ENCODE peak calls at places on chromosome X, in ten cellular contexts. K is effector memory CD4-positive, alpha-beta T cell; N is IMR-90; X is HL-60; A is caudate nucleus; V is hepatocyte; Y is lung; W is fibroblast of lung; J is HCT116; C is CD4-positive, alpha-beta memory T cell. F is an unnamed sample.

GRCh38 chrX:55167124-55167523 is 53.0 kb upstream of the PAGE5 start:
- DNase-seq in K (no peak), N (no peak), X (no peak), A (no peak), V (no peak), Y (no peak), W (no peak), J (peak), C (no peak), F (no peak)

GRCh38 chrX:120125444-120125843 is 9.7 kb upstream of the RHOXF1 start:
- DNase-seq in K (no peak), N (no peak), X (no peak), A (no peak), V (no peak), Y (no peak), W (no peak), J (no peak), C (no peak), F (no peak)

GRCh38 chrX:151789179-151789800 is 54.7 kb downstream of the CNGA2 start:
- DNase-seq in K (no peak), N (peak), X (no peak), A (no peak), V (no peak), Y (no peak), W (peak), J (no peak), C (no peak), F (no peak)

GRCh38 chrX:41827886-41828285 is 95.5 kb downstream of the CASK start:
- DNase-seq in K (no peak), N (peak), X (no peak), A (no peak), V (no peak), Y (no peak), W (peak), J (no peak), C (no peak), F (no peak)

GRCh38 chrX:103913356-103914020 is 48.9 kb upstream of the TMSB15B start:
- DNase-seq in K (no peak), N (peak), X (no peak), A (no peak), V (no peak), Y (no peak), W (peak), J (no peak), C (no peak), F (no peak)

GRCh38 chrX:114152130-114152529 is 431.8 kb upstream of the HTR2C start:
- DNase-seq in K (no peak), N (no peak), X (no peak), A (no peak), V (peak), Y (no peak), W (peak), J (peak), C (no peak), F (peak)

GRCh38 chrX:69076084-69076483 is 89.2 kb downstream of the PJA1 start:
- DNase-seq in K (no peak), N (no peak), X (no peak), A (no peak), V (no peak), Y (no peak), W (no peak), J (no peak), C (no peak), F (no peak)

GRCh38 chrX:51876441-51876840 is 17.0 kb upstream of the MAGED1 start:
- DNase-seq in K (no peak), N (peak), X (no peak), A (no peak), V (no peak), Y (no peak), W (peak), J (no peak), C (no peak), F (no peak)

GRCh38 chrX:109472939-109473713 is 8.8 kb downstream of the GUCY2F start:
- DNase-seq in K (no peak), N (peak), X (peak), A (no peak), V (peak), Y (no peak), W (peak), J (peak), C (no peak), F (no peak)

GRCh38 chrX:24594531-24594930 is 52.6 kb downstream of the PCYT1B start:
- DNase-seq in K (no peak), N (no peak), X (no peak), A (no peak), V (no peak), Y (no peak), W (no peak), J (no peak), C (no peak), F (no peak)

GRCh38 chrX:82813671-82814078 is 694.4 kb upstream of the POU3F4 start:
- DNase-seq in K (no peak), N (peak), X (no peak), A (no peak), V (peak), Y (no peak), W (peak), J (peak), C (no peak), F (peak)

GRCh38 chrX:103051260-103051789 is 12.6 kb downstream of the BEX1 start:
- DNase-seq in K (no peak), N (no peak), X (no peak), A (no peak), V (no peak), Y (no peak), W (no peak), J (no peak), C (no peak), F (no peak)

GRCh38 chrX:154526901-154527675 is 11.1 kb upstream of the FAM3A start:
- DNase-seq in K (peak), N (peak), X (peak), A (peak), V (peak), Y (peak), W (peak), J (peak), C (peak), F (no peak)

DNA sequence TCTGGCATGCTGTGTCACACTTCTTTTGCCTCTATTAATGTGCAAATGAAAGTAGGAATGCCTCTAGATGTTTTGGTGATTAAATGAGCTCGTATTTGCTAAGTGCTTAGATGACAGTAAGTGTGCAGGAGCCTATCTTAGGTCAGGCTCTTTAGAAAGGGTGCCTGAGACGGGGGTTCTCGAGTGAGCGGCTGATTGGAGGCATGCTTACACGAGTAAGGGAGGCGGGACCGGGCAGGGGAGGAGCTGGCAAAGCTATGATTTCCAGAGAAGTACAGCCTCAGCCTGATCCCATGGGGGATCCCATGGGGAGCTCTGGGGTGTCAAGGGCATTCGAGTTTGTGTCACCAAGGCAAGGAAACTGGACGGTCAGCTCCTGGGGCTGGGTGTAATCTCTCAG is 44.8 kb downstream of the CLDN34 start:
- DNase-seq in K (no peak), N (no peak), X (no peak), A (no peak), V (no peak), Y (peak), W (no peak), J (no peak), C (no peak), F (no peak)
- H3K27ac ChIP-seq in K (no peak), N (no peak), X (no peak), A (no peak), V (no peak), Y (no peak), W (no peak), J (no peak), C (no peak), F (no peak)

GRCh38 chrX:15816453-15816838 is 26.2 kb downstream of the ZRSR2 start:
- DNase-seq in K (no peak), N (peak), X (no peak), A (no peak), V (no peak), Y (no peak), W (no peak), J (no peak), C (no peak), F (no peak)

GRCh38 chrX:15814811-15815210 is 24.5 kb downstream of the ZRSR2 start:
- DNase-seq in K (no peak), N (no peak), X (no peak), A (no peak), V (no peak), Y (no peak), W (no peak), J (no peak), C (no peak), F (no peak)

GRCh38 chrX:15812212-15812938 is 22.1 kb downstream of the ZRSR2 start:
- DNase-seq in K (no peak), N (no peak), X (peak), A (no peak), V (no peak), Y (no peak), W (no peak), J (no peak), C (no peak), F (no peak)

GRCh38 chrX:15816886-15817285 is 26.6 kb downstream of the ZRSR2 start:
- DNase-seq in K (peak), N (no peak), X (peak), A (no peak), V (no peak), Y (no peak), W (peak), J (no peak), C (peak), F (no peak)

GRCh38 chrX:15815779-15816452 is 25.6 kb downstream of the ZRSR2 start:
- DNase-seq in K (no peak), N (peak), X (peak), A (no peak), V (peak), Y (no peak), W (no peak), J (peak), C (peak), F (no peak)
- H3K27ac ChIP-seq in K (no peak), N (no peak), X (peak), A (no peak), V (peak), Y (no peak), W (no peak), J (no peak), C (no peak), F (no peak)

GRCh38 chrX:40543661-40544328 is 37.0 kb upstream of the ATP6AP2 start:
- DNase-seq in K (no peak), N (peak), X (no peak), A (no peak), V (peak), Y (no peak), W (peak), J (peak), C (peak), F (no peak)
- H3K27ac ChIP-seq in K (no peak), N (no peak), X (no peak), A (no peak), V (peak), Y (no peak), W (no peak), J (no peak), C (no peak), F (no peak)

GRCh38 chrX:13864264-13864663 is 47.4 kb upstream of the GPM6B start:
- DNase-seq in K (no peak), N (peak), X (no peak), A (no peak), V (no peak), Y (no peak), W (peak), J (no peak), C (no peak), F (no peak)
- H3K27ac ChIP-seq in K (no peak), N (no peak), X (no peak), A (peak), V (no peak), Y (no peak), W (no peak), J (no peak), C (no peak), F (no peak)

DNA sequence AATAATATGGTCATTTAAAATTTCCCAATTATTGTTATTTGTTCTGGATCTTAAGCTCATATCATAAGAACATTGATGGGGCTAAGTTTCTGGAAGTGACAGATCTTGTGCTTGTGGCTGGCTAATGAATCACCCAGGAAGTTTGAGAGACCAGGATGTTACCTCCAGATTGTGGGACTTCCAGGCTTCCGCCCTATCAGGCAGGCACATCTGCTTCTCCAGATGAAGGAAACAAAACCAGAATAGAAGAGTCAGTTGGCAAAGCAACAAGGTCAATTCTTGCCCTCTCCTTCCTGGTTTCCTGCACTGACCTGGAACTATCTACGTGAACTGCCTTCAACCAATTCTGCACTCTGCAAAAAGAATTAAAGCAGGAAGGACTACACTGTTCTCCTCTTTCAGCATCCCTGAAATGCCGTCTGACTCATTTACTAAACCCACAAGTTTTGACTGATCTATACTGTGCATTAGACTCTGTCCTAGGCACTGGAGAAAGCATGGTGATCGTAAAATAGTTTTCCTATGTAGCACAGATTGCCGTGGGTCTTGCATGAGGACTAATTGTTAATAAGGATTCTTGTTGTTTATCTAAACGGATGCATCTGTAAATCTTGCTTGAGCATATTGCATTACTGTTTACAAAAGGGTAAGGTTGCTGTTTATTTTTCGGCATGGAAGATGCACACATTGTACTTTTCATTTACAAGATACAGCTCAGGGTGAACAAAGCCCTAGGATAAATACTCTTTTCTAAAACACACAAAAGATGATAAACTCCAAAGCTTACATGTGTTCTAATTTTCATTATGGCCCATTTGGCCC is 74.6 kb downstream of the AMELX start:
- DNase-seq in K (no peak), N (peak), X (no peak), A (no peak), V (no peak), Y (no peak), W (peak), J (no peak), C (no peak), F (no peak)
- H3K27ac ChIP-seq in K (no peak), N (no peak), X (no peak), A (no peak), V (peak), Y (no peak), W (no peak), J (no peak), C (no peak), F (no peak)

GRCh38 chrX:44400588-44400987 is 57.1 kb upstream of the EFHC2 start:
- DNase-seq in K (no peak), N (peak), X (no peak), A (no peak), V (peak), Y (no peak), W (peak), J (peak), C (no peak), F (peak)
- H3K27ac ChIP-seq in K (no peak), N (no peak), X (no peak), A (no peak), V (no peak), Y (no peak), W (no peak), J (no peak), C (no peak), F (peak)

GRCh38 chrX:107135076-107135964 is 16.7 kb upstream of the RBM41 start:
- DNase-seq in K (no peak), N (peak), X (no peak), A (no peak), V (no peak), Y (no peak), W (peak), J (peak), C (no peak), F (no peak)
- H3K27ac ChIP-seq in K (no peak), N (no peak), X (no peak), A (no peak), V (peak), Y (no peak), W (no peak), J (peak), C (no peak), F (peak)

GRCh38 chrX:131704136-131704695 is 160.3 kb downstream of the OR13H1 start:
- DNase-seq in K (no peak), N (peak), X (peak), A (no peak), V (no peak), Y (peak), W (peak), J (no peak), C (peak), F (no peak)
- H3K27ac ChIP-seq in K (peak), N (no peak), X (peak), A (peak), V (peak), Y (no peak), W (no peak), J (no peak), C (no peak), F (no peak)

DNA sequence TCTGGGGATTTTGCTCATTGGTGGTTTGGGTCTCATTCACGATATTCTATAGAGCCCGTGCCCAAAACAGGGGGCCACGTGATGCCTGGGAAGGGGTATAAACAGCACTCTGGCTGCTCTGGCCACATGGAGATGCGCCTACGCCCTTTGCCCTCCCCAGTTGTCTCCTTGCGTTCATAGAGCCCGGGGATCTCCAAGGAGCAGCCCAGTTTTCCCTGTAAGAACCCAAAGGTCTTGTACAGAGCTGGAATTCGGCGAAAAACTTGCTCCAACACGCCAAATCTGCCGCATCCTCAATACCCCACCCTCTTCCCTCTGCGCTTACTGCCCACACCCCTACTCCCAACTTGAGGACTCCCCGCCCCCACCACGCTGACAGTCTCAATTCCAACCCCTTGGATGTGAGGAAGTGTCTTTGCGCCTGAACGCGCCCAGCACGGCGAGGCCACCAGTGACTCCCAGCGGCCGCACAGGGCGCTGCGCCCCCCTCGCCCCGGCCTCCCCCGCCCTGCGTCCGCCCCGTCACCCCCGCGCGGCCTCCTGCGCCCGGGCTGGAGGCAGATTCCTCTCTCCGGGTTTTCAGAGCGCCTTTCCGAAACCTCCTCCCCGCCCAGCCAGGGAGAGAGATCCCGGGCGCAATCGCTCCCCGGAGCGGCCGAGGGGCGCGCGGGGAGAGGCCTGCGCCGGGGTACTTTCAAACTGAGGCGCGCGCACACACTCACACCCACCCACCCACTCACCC is at the start of gene NHS:
- DNase-seq in K (no peak), N (peak), X (peak), A (peak), V (peak), Y (peak), W (peak), J (peak), C (no peak), F (peak)
- H3K27ac ChIP-seq in K (no peak), N (peak), X (no peak), A (no peak), V (peak), Y (no peak), W (peak), J (peak), C (no peak), F (peak)

F was measured in epithelial cell of prostate.